ENCODE peak calls at places on chromosomes 13 and 19, in five cellular contexts. U is iPS DF 6.9; X is CD8-positive, alpha-beta T cell; I is stomach; D is GDM1. O is an unnamed sample.

GRCh38 chr19:41428481-41428859 is 1.3 kb upstream of the B3GNT8 start:
- DNase-seq in U (no peak), X (no peak), I (no peak), D (no peak), O (no peak)

GRCh38 chr13:74288361-74288911 is 154.2 kb upstream of the KLF12 start:
- DNase-seq in U (no peak), X (peak; percentile 34), I (peak; percentile 33), D (no peak), O (no peak)

GRCh38 chr13:35500071-35500595 is 23.6 kb upstream of the MAB21L1 start:
- DNase-seq in U (no peak), X (no peak), I (no peak), D (no peak), O (no peak)

GRCh38 chr13:100650321-100650720 is 24.3 kb downstream of the TMTC4 start:
- DNase-seq in U (no peak), X (no peak), I (no peak), D (no peak), O (no peak)

GRCh38 chr19:10677796-10678195 is 23.4 kb upstream of the QTRT1 start:
- DNase-seq in U (no peak), X (no peak), I (peak; percentile 82), D (no peak), O (no peak)

GRCh38 chr19:2331601-2332246 is 3.2 kb downstream of the SPPL2B start:
- DNase-seq in U (no peak), X (no peak), I (no peak), D (no peak), O (no peak)

GRCh38 chr13:27440408-27440807 is 10.0 kb downstream of the MTIF3 start:
- DNase-seq in U (no peak), X (no peak), I (no peak), D (no peak), O (no peak)

GRCh38 chr19:11204943-11205349 is 7.6 kb upstream of the KANK2 start:
- DNase-seq in U (no peak), X (peak; percentile 13), I (no peak), D (peak; percentile 30), O (no peak)

GRCh38 chr13:66503890-66504289 is 726.2 kb downstream of the PCDH9 start:
- DNase-seq in U (no peak), X (no peak), I (no peak), D (no peak), O (no peak)

GRCh38 chr13:29543230-29544215 is 52.0 kb downstream of the SLC7A1 start:
- DNase-seq in U (no peak), X (no peak), I (no peak), D (no peak), O (peak; percentile 62)

GRCh38 chr19:17391371-17392151 is 2.4 kb downstream of the CCDC194 start:
- DNase-seq in U (no peak), X (no peak), I (no peak), D (peak; percentile 45), O (no peak)

GRCh38 chr19:53865918-53866696 is 1.6 kb upstream of the MYADM start:
- DNase-seq in U (no peak), X (peak; percentile 71), I (peak; percentile 71), D (no peak), O (peak; percentile 44)

GRCh38 chr19:40006273-40006691 is 9.4 kb downstream of the ZNF546 start:
- DNase-seq in U (no peak), X (no peak), I (no peak), D (no peak), O (peak; percentile 78)

GRCh38 chr13:113928701-113929627 is 44.9 kb downstream of the C13orf46 start:
- DNase-seq in U (no peak), X (no peak), I (peak; percentile 87), D (no peak), O (no peak)

GRCh38 chr19:6979341-6979740 is 41.9 kb downstream of the MBD3L2B start:
- DNase-seq in U (no peak), X (no peak), I (no peak), D (no peak), O (no peak)

GRCh38 chr19:10007366-10007765 is 2.9 kb downstream of the COL5A3 start:
- DNase-seq in U (no peak), X (no peak), I (no peak), D (no peak), O (no peak)

GRCh38 chr13:78476910-78477309 is 126.4 kb downstream of the POU4F1 start:
- DNase-seq in U (no peak), X (no peak), I (no peak), D (no peak), O (no peak)

GRCh38 chr19:681029-681626 is 4.9 kb downstream of the FSTL3 start:
- DNase-seq in U (no peak), X (peak; percentile 88), I (peak; percentile 90), D (no peak), O (no peak)

GRCh38 chr19:44212865-44213346 is 574 bp downstream of the ZNF227 start:
- DNase-seq in U (no peak), X (no peak), I (no peak), D (no peak), O (peak; percentile 57)

GRCh38 chr19:38265213-38265861 is 964 bp downstream of the SPINT2 start:
- DNase-seq in U (no peak), X (no peak), I (peak; percentile 63), D (peak; percentile 57), O (no peak)

GRCh38 chr13:23159205-23159586 is 21.6 kb upstream of the SGCG start:
- DNase-seq in U (peak; percentile 54), X (no peak), I (no peak), D (no peak), O (no peak)

GRCh38 chr19:54152267-54152666 is 7.3 kb downstream of the LENG1 start:
- DNase-seq in U (no peak), X (no peak), I (no peak), D (no peak), O (no peak)

GRCh38 chr13:26255717-26256277 is 1.9 kb downstream of the CDK8 start:
- DNase-seq in U (no peak), X (no peak), I (no peak), D (no peak), O (no peak)

GRCh38 chr13:42000836-42001235 is 39.9 kb upstream of the VWA8 start:
- DNase-seq in U (no peak), X (no peak), I (no peak), D (no peak), O (no peak)

GRCh38 chr19:18253130-18253529 is 21.1 kb downstream of the IQCN start:
- DNase-seq in U (no peak), X (no peak), I (no peak), D (no peak), O (no peak)

GRCh38 chr13:113098163-113098732 is 7.3 kb upstream of the F7 start:
- DNase-seq in U (no peak), X (no peak), I (no peak), D (no peak), O (no peak)

GRCh38 chr19:2061936-2062729 is 11.1 kb upstream of the MKNK2 start:
- DNase-seq in U (no peak), X (no peak), I (no peak), D (no peak), O (peak; percentile 32)

GRCh38 chr19:48149430-48149829 is 20.7 kb downstream of the LIG1 start:
- DNase-seq in U (no peak), X (no peak), I (no peak), D (no peak), O (no peak)

GRCh38 chr19:7340959-7341837 is 7.5 kb upstream of the ARHGEF18 start:
- DNase-seq in U (peak; percentile 76), X (peak; percentile 90), I (peak; percentile 87), D (peak; percentile 76), O (peak; percentile 68)

GRCh38 chr19:33254245-33254824 is 28.7 kb upstream of the SLC7A10 start:
- DNase-seq in U (no peak), X (no peak), I (no peak), D (no peak), O (no peak)

GRCh38 chr19:4647676-4648644 is 8.6 kb downstream of the TNFAIP8L1 start:
- DNase-seq in U (no peak), X (no peak), I (no peak), D (no peak), O (no peak)

GRCh38 chr19:10617409-10618121 is 7.8 kb upstream of the SLC44A2 start:
- DNase-seq in U (no peak), X (no peak), I (no peak), D (no peak), O (peak; percentile 57)

GRCh38 chr13:20221772-20222171 is 10.3 kb downstream of the GJB6 start:
- DNase-seq in U (no peak), X (no peak), I (no peak), D (no peak), O (no peak)

O was measured in HT1080.